ENCODE peak calls at places on chromosome 1, in ten cellular contexts. J is A549, X is gastrocnemius medialis, W is stomach, M is ovary, S is breast epithelium, T is IMR-90, U is spleen, Z is thyroid gland, E is body of pancreas. V is an unnamed sample. For H3K9me3, the result is how much of the 10 kb centered on the place peaks cover.

GRCh38 chr1:182614796-182615451 is 10.7 kb upstream of the RGS16 start:
- DNase-seq in S (peak), X (peak), W (peak), U (peak), E (peak), M (peak), T (peak), Z (peak), J (peak), V (no peak)

GRCh38 chr1:185917646-185918045 is 183.5 kb downstream of the HMCN1 start:
- DNase-seq in Z (peak), E (no peak), S (no peak), U (no peak), M (no peak), X (no peak), J (no peak), W (no peak), T (peak), V (no peak)

GRCh38 chr1:4734219-4734618 is 79.8 kb downstream of the AJAP1 start:
- DNase-seq in S (no peak), U (no peak), J (no peak), M (no peak), T (no peak), X (no peak), Z (no peak), W (no peak), E (no peak), V (no peak)

GRCh38 chr1:25186608-25187007 is 45.7 kb downstream of the SYF2 start:
- DNase-seq in Z (no peak), U (no peak), X (no peak), M (no peak), W (no peak), S (no peak), J (no peak), E (no peak), T (no peak), V (no peak)

GRCh38 chr1:111202707-111203623 is 2.5 kb upstream of the DENND2D start:
- DNase-seq in U (no peak), W (no peak), X (no peak), Z (no peak), S (no peak), E (no peak), M (no peak), T (no peak), J (no peak), V (no peak)

GRCh38 chr1:7224644-7225043 is 439.4 kb downstream of the CAMTA1 start:
- DNase-seq in U (peak), S (no peak), T (no peak), W (no peak), J (no peak), E (peak), X (no peak), Z (peak), M (no peak), V (no peak)

GRCh38 chr1:6544831-6545230 is 9.5 kb downstream of the NOL9 start:
- DNase-seq in W (no peak), E (no peak), M (no peak), X (no peak), Z (no peak), J (no peak), U (no peak), T (peak), S (no peak), V (no peak)

GRCh38 chr1:165144757-165145397 is 211.6 kb downstream of the LMX1A start:
- DNase-seq in T (peak), S (peak), M (no peak), E (peak), U (no peak), Z (peak), J (no peak), X (peak), W (peak), V (no peak)

GRCh38 chr1:172549621-172550280 is 16.8 kb downstream of the SUCO start:
- DNase-seq in S (no peak), M (no peak), Z (no peak), W (no peak), J (no peak), U (no peak), E (no peak), T (no peak), X (no peak), V (no peak)

GRCh38 chr1:235746245-235746644 is 96.7 kb upstream of the GNG4 start:
- DNase-seq in X (no peak), M (no peak), U (no peak), Z (no peak), S (no peak), W (no peak), T (no peak), J (no peak), E (no peak), V (no peak)

GRCh38 chr1:205587576-205587975 is 44.2 kb downstream of the ELK4 start:
- DNase-seq in T (no peak), Z (no peak), U (peak), E (peak), X (no peak), M (no peak), J (no peak), W (no peak), S (no peak), V (no peak)

GRCh38 chr1:27912429-27912828 is 22.4 kb upstream of the SMPDL3B start:
- DNase-seq in E (no peak), M (no peak), X (no peak), Z (no peak), S (no peak), T (no peak), J (no peak), W (no peak), U (no peak), V (no peak)

GRCh38 chr1:17318262-17318661 is 10.3 kb downstream of the PADI4 start:
- DNase-seq in T (no peak), M (no peak), X (no peak), Z (no peak), J (no peak), W (no peak), U (no peak), E (no peak), S (no peak), V (no peak)

GRCh38 chr1:41678141-41678878 is 193.8 kb upstream of the EDN2 start:
- DNase-seq in X (peak), U (peak), M (no peak), Z (no peak), S (peak), T (peak), J (no peak), W (no peak), E (no peak), V (no peak)

GRCh38 chr1:56686171-56686570 is 41.1 kb downstream of the PRKAA2 start:
- DNase-seq in E (no peak), X (no peak), T (peak), Z (no peak), U (no peak), S (no peak), W (no peak), J (no peak), M (no peak), V (no peak)

GRCh38 chr1:18746981-18747380 is 112.5 kb downstream of the TAS1R2 start:
- DNase-seq in W (no peak), J (no peak), T (no peak), S (no peak), Z (no peak), U (no peak), M (no peak), X (no peak), E (no peak), V (no peak)

GRCh38 chr1:47931395-47931794 is 65.8 kb downstream of the TRABD2B start:
- DNase-seq in T (no peak), W (peak), J (no peak), M (no peak), E (no peak), S (no peak), Z (peak), U (no peak), X (no peak), V (no peak)

GRCh38 chr1:156897078-156897825 is 3.7 kb downstream of the PEAR1 start:
- DNase-seq in S (no peak), X (no peak), T (peak), W (no peak), J (peak), Z (no peak), E (no peak), U (no peak), M (no peak), V (no peak)

GRCh38 chr1:151281225-151281968 is 702 bp upstream of the ZNF687 start:
- DNase-seq in T (peak), E (peak), W (peak), J (peak), M (peak), U (peak), Z (peak), S (peak), X (peak), V (peak)

GRCh38 chr1:21779613-21780521 is 3.1 kb downstream of the USP48 start:
- DNase-seq in J (no peak), T (no peak), X (no peak), U (no peak), E (no peak), S (no peak), Z (no peak), M (no peak), W (no peak), V (no peak)

GRCh38 chr1:29180497-29181412 is 945 bp downstream of the SRSF4 start:
- DNase-seq in E (no peak), U (no peak), W (no peak), S (no peak), T (no peak), Z (no peak), J (no peak), M (no peak), X (no peak), V (no peak)

GRCh38 chr1:222995230-222995580 is 147.8 kb downstream of the TLR5 start:
- DNase-seq in T (no peak), X (no peak), M (no peak), E (no peak), W (no peak), S (no peak), Z (no peak), U (no peak), J (no peak), V (no peak)

GRCh38 chr1:78690516-78690915 is 40.9 kb downstream of the IFI44 start:
- DNase-seq in E (no peak), U (no peak), S (no peak), X (no peak), Z (no peak), J (no peak), M (no peak), W (no peak), T (no peak), V (no peak)

GRCh38 chr1:20411196-20411980 is 74.6 kb downstream of the CAMK2N1 start:
- DNase-seq in W (no peak), E (no peak), M (no peak), S (no peak), X (no peak), U (no peak), Z (no peak), T (peak), J (peak), V (no peak)

GRCh38 chr1:211548321-211549091 is 30.5 kb downstream of the SLC30A1 start:
- DNase-seq in T (no peak), E (no peak), W (no peak), Z (peak), U (peak), M (no peak), J (no peak), S (no peak), X (no peak), V (no peak)

GRCh38 chr1:218711021-218711420 is 365.9 kb downstream of the TGFB2 start:
- DNase-seq in T (peak), X (no peak), S (no peak), M (no peak), U (no peak), Z (no peak), E (no peak), J (no peak), W (no peak), V (no peak)

GRCh38 chr1:212487286-212487685 is 54.6 kb downstream of the NENF start:
- DNase-seq in U (no peak), X (no peak), E (no peak), S (no peak), Z (no peak), J (no peak), T (no peak), M (no peak), W (no peak), V (no peak)

GRCh38 chr1:25543425-25544242 is at the start of gene LDLRAP1:
- DNase-seq in Z (peak), W (peak), X (peak), U (peak), E (peak), T (peak), J (peak), S (no peak), M (peak), V (no peak)

GRCh38 chr1:247043406-247043805 is 35.2 kb downstream of the ZNF670 start:
- DNase-seq in E (no peak), Z (no peak), J (no peak), U (no peak), M (no peak), S (no peak), X (no peak), T (no peak), W (no peak), V (no peak)

GRCh38 chr1:247037483-247038320 is 29.8 kb upstream of the ZNF695 start:
- DNase-seq in U (no peak), T (no peak), E (no peak), S (no peak), W (no peak), J (no peak), M (no peak), Z (no peak), X (no peak), V (no peak)
- H3K9me3 ChIP-seq in U (half or more), T (under half), E (under half), S (half or more), W (half or more), J (half or more), M (under half), Z (under half), X (under half), V (half or more)

GRCh38 chr1:241606544-241606943 is 33.6 kb downstream of the CHML start:
- DNase-seq in W (no peak), T (no peak), Z (no peak), M (no peak), S (no peak), J (no peak), X (no peak), E (no peak), U (no peak), V (no peak)
- H3K27ac ChIP-seq in W (no peak), T (no peak), Z (no peak), M (no peak), S (no peak), J (peak), X (no peak), E (no peak), U (no peak), V (no peak)

GRCh38 chr1:112698366-112699310 is 8.3 kb downstream of the RHOC start:
- DNase-seq in S (no peak), X (peak), T (no peak), E (peak), J (no peak), U (peak), M (peak), Z (peak), W (peak), V (no peak)
- TF ChIP-seq POLR2A in S (no peak), X (no peak), T (no peak), E (no peak), J (no peak), U (no peak), M (no peak), Z (no peak), W (no peak), V (no peak)

DNA sequence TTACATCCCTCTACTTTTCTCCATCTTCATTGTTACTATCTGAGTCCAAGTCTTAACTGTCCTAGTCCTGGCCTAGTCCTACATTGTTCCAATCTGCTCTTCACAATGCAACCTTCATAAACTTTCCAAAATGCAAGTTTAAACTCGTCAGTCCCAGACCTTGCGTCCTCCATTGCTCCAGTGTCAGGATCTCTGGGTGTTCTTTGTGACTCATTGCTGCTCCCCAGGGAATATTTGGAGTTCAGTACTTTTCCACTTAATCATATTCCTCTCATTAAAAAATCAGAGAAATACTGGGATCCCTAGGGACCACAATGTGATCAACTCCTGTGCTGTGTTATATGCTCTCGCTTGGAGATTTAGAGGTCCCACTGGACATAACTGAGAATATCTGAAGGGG is 18.0 kb upstream of the KPRP start:
- DNase-seq in M (no peak), Z (no peak), X (no peak), U (no peak), T (no peak), W (no peak), S (no peak), E (no peak), J (no peak), V (no peak)
- H3K9me3 ChIP-seq in M (under half), Z (under half), X (under half), U (under half), T (under half), W (under half), S (under half), E (under half), J (under half), V (under half)

GRCh38 chr1:16236091-16236494 is 890 bp downstream of the CPLANE2 start:
- DNase-seq in T (peak), J (peak), M (no peak), U (no peak), Z (peak), S (no peak), W (peak), X (peak), E (peak), V (no peak)
- H3K27ac ChIP-seq in T (no peak), J (peak), M (peak), U (peak), Z (peak), S (peak), W (peak), X (peak), E (peak), V (peak)

GRCh38 chr1:203304919-203305808 is at the start of gene BTG2:
- DNase-seq in Z (peak), W (peak), X (peak), M (peak), S (peak), J (peak), T (peak), E (peak), U (peak), V (peak)

GRCh38 chr1:203307690-203308126 is 2.4 kb downstream of the BTG2 start:
- DNase-seq in J (no peak), M (no peak), T (no peak), E (peak), X (no peak), S (no peak), Z (no peak), W (no peak), U (no peak), V (no peak)

GRCh38 chr1:203305809-203306088 is 430 bp downstream of the BTG2 start:
- DNase-seq in J (peak), W (no peak), Z (no peak), E (no peak), S (no peak), U (no peak), X (no peak), M (no peak), T (no peak), V (no peak)

GRCh38 chr1:203306970-203307541 is 1.7 kb downstream of the BTG2 start:
- DNase-seq in E (peak), S (no peak), X (no peak), W (peak), Z (peak), U (peak), M (no peak), T (no peak), J (no peak), V (no peak)

GRCh38 chr1:203306089-203306969 is 1.0 kb downstream of the BTG2 start:
- DNase-seq in T (peak), W (peak), U (peak), S (peak), X (peak), E (peak), Z (peak), J (peak), M (peak), V (peak)
- TF ChIP-seq POLR2A in T (no peak), W (peak), U (peak), S (no peak), X (peak), E (peak), Z (peak), J (no peak), M (peak), V (no peak)

V was measured in esophagus squamous epithelium.